ENCODE peak calls at places on chromosome 6, in five cellular contexts. A is Calu3; N is retinal pigment epithelial cell; K is tibial nerve; X is naive thymus-derived CD8-positive, alpha-beta T cell. O is an unnamed sample.

GRCh38 chr6:162032620-162033019 is 694.9 kb downstream of the PRKN start:
- DNase-seq in X (no peak), N (no peak), K (no peak), A (no peak), O (no peak)

GRCh38 chr6:45951291-45951690 is 64.4 kb downstream of the CLIC5 start:
- DNase-seq in N (no peak), X (no peak), K (no peak), A (no peak), O (no peak)

GRCh38 chr6:7419065-7419464 is 29.5 kb downstream of the RIOK1 start:
- DNase-seq in N (no peak), X (no peak), K (no peak), A (no peak), O (no peak)

GRCh38 chr6:131061041-131061770 is 1.8 kb downstream of the EPB41L2 start:
- DNase-seq in K (no peak), N (no peak), A (no peak), X (no peak), O (no peak)

GRCh38 chr6:122996797-122997520 is 924 bp downstream of the CLVS2 start:
- DNase-seq in K (no peak), N (no peak), A (no peak), X (no peak), O (no peak)

GRCh38 chr6:42095776-42096541 is 45.6 kb downstream of the TAF8 start:
- DNase-seq in A (no peak), X (no peak), K (no peak), N (no peak), O (no peak)

GRCh38 chr6:147322299-147323162 is 118.3 kb downstream of the STXBP5 start:
- DNase-seq in X (no peak), N (no peak), A (no peak), K (no peak), O (peak; percentile 31)

GRCh38 chr6:169169941-169170582 is 83.6 kb downstream of the THBS2 start:
- DNase-seq in N (no peak), K (no peak), X (no peak), A (no peak), O (no peak)

GRCh38 chr6:158706369-158706982 is 56.6 kb downstream of the SYTL3 start:
- DNase-seq in X (no peak), A (peak; percentile 70), K (peak; percentile 39), N (peak; percentile 83), O (no peak)

GRCh38 chr6:107625264-107625663 is 135.3 kb downstream of the SOBP start:
- DNase-seq in N (no peak), A (no peak), X (no peak), K (no peak), O (no peak)

GRCh38 chr6:22598386-22598785 is 29.0 kb downstream of the HDGFL1 start:
- DNase-seq in K (no peak), N (no peak), A (no peak), X (no peak), O (no peak)